ENCODE peak calls at places on chromosome 16, in four cellular contexts. One of them, this sample, is unnamed.

GRCh38 chr16:30418350-30419181 is 11.2 kb downstream of the ZNF771 start:
- DNase-seq in psoas muscle: no peak
- DNase-seq in heart left ventricle: no peak
- DNase-seq in PC-3: peak
- DNase-seq in this sample: no peak

GRCh38 chr16:63921737-63922136 is 1200.1 kb downstream of the CDH11 start:
- DNase-seq in heart left ventricle: no peak
- DNase-seq in PC-3: no peak
- DNase-seq in psoas muscle: no peak
- DNase-seq in this sample: no peak

GRCh38 chr16:64459821-64460220 is 662.0 kb downstream of the CDH11 start:
- DNase-seq in heart left ventricle: peak
- DNase-seq in PC-3: no peak
- DNase-seq in psoas muscle: no peak
- DNase-seq in this sample: peak

GRCh38 chr16:87465306-87465705 is 27.5 kb downstream of the ZCCHC14 start:
- DNase-seq in psoas muscle: peak
- DNase-seq in PC-3: peak
- DNase-seq in heart left ventricle: no peak
- DNase-seq in this sample: peak

GRCh38 chr16:3770530-3770929 is 53.2 kb upstream of the TRAP1 start:
- DNase-seq in psoas muscle: no peak
- DNase-seq in heart left ventricle: no peak
- DNase-seq in PC-3: peak
- DNase-seq in this sample: no peak

GRCh38 chr16:87334611-87335305 is 17.6 kb upstream of the C16orf95 start:
- DNase-seq in psoas muscle: peak
- DNase-seq in PC-3: no peak
- DNase-seq in heart left ventricle: peak
- DNase-seq in this sample: no peak

GRCh38 chr16:80899804-80900592 is 95.6 kb upstream of the CDYL2 start:
- DNase-seq in PC-3: peak
- DNase-seq in psoas muscle: peak
- DNase-seq in heart left ventricle: peak
- DNase-seq in this sample: peak

GRCh38 chr16:8346291-8346690 is 244.0 kb downstream of the TMEM114 start:
- DNase-seq in heart left ventricle: no peak
- DNase-seq in psoas muscle: no peak
- DNase-seq in PC-3: no peak
- DNase-seq in this sample: peak

GRCh38 chr16:72066747-72067146 is 3.7 kb downstream of the HPR start:
- DNase-seq in psoas muscle: no peak
- DNase-seq in heart left ventricle: no peak
- DNase-seq in PC-3: peak
- DNase-seq in this sample: peak

GRCh38 chr16:55817236-55817912 is 15.5 kb downstream of the CES1 start:
- DNase-seq in PC-3: no peak
- DNase-seq in heart left ventricle: no peak
- DNase-seq in psoas muscle: no peak
- DNase-seq in this sample: no peak

GRCh38 chr16:87828071-87828971 is 41.0 kb downstream of the SLC7A5 start:
- DNase-seq in PC-3: no peak
- DNase-seq in heart left ventricle: no peak
- DNase-seq in psoas muscle: no peak
- DNase-seq in this sample: no peak

GRCh38 chr16:47721016-47721673 is 260.0 kb downstream of the PHKB start:
- DNase-seq in heart left ventricle: no peak
- DNase-seq in psoas muscle: no peak
- DNase-seq in PC-3: peak
- DNase-seq in this sample: no peak

GRCh38 chr16:18062713-18063112 is 273.8 kb downstream of the NPIPA8 start:
- DNase-seq in psoas muscle: no peak
- DNase-seq in heart left ventricle: no peak
- DNase-seq in PC-3: no peak
- DNase-seq in this sample: no peak

GRCh38 chr16:56286819-56287218 is 95.5 kb downstream of the GNAO1 start:
- DNase-seq in psoas muscle: no peak
- DNase-seq in heart left ventricle: no peak
- DNase-seq in PC-3: no peak
- DNase-seq in this sample: no peak

GRCh38 chr16:19137201-19137601 is 23.4 kb downstream of the ITPRIPL2 start:
- DNase-seq in PC-3: peak
- DNase-seq in psoas muscle: no peak
- DNase-seq in heart left ventricle: no peak
- DNase-seq in this sample: no peak

GRCh38 chr16:9123871-9124270 is 32.4 kb downstream of the HAPSTR1 start:
- DNase-seq in heart left ventricle: peak
- DNase-seq in PC-3: peak
- DNase-seq in psoas muscle: peak
- DNase-seq in this sample: no peak

GRCh38 chr16:19384656-19385055 is 33.0 kb upstream of the TMC5 start:
- DNase-seq in PC-3: peak
- DNase-seq in psoas muscle: no peak
- DNase-seq in heart left ventricle: no peak
- DNase-seq in this sample: no peak

GRCh38 chr16:54034684-54035083 is 251.9 kb downstream of the IRX3 start:
- DNase-seq in heart left ventricle: no peak
- DNase-seq in PC-3: no peak
- DNase-seq in psoas muscle: no peak
- DNase-seq in this sample: peak

GRCh38 chr16:23061669-23062068 is 87.6 kb downstream of the USP31 start:
- DNase-seq in heart left ventricle: no peak
- DNase-seq in PC-3: no peak
- DNase-seq in psoas muscle: no peak
- DNase-seq in this sample: no peak

GRCh38 chr16:78122774-78123315 is 23.4 kb downstream of the WWOX start:
- DNase-seq in psoas muscle: no peak
- DNase-seq in PC-3: peak
- DNase-seq in heart left ventricle: no peak
- DNase-seq in this sample: peak

GRCh38 chr16:72715267-72715666 is 332.7 kb downstream of the ZFHX3 start:
- DNase-seq in psoas muscle: no peak
- DNase-seq in heart left ventricle: no peak
- DNase-seq in PC-3: peak
- DNase-seq in this sample: peak

GRCh38 chr16:67538666-67539101 is 10.1 kb downstream of the RIPOR1 start:
- DNase-seq in heart left ventricle: peak
- DNase-seq in psoas muscle: peak
- DNase-seq in PC-3: no peak
- DNase-seq in this sample: peak
- H3K4me3 ChIP-seq in heart left ventricle: peak
- H3K4me3 ChIP-seq in psoas muscle: peak
- H3K4me3 ChIP-seq in PC-3: no peak
- H3K4me3 ChIP-seq in this sample: peak

GRCh38 chr16:4945560-4946502 is 8.9 kb upstream of the PPL start:
- DNase-seq in PC-3: peak
- DNase-seq in psoas muscle: peak
- DNase-seq in heart left ventricle: no peak
- DNase-seq in this sample: no peak

GRCh38 chr16:4949986-4950385 is 8.1 kb upstream of the SEC14L5 start:
- DNase-seq in PC-3: no peak
- DNase-seq in psoas muscle: no peak
- DNase-seq in heart left ventricle: no peak
- DNase-seq in this sample: no peak

GRCh38 chr16:4948903-4949766 is 9.0 kb upstream of the SEC14L5 start:
- DNase-seq in PC-3: no peak
- DNase-seq in psoas muscle: no peak
- DNase-seq in heart left ventricle: no peak
- DNase-seq in this sample: no peak

GRCh38 chr16:4946917-4947316 is 10.0 kb upstream of the PPL start:
- DNase-seq in heart left ventricle: no peak
- DNase-seq in PC-3: no peak
- DNase-seq in psoas muscle: no peak
- DNase-seq in this sample: no peak

DNA sequence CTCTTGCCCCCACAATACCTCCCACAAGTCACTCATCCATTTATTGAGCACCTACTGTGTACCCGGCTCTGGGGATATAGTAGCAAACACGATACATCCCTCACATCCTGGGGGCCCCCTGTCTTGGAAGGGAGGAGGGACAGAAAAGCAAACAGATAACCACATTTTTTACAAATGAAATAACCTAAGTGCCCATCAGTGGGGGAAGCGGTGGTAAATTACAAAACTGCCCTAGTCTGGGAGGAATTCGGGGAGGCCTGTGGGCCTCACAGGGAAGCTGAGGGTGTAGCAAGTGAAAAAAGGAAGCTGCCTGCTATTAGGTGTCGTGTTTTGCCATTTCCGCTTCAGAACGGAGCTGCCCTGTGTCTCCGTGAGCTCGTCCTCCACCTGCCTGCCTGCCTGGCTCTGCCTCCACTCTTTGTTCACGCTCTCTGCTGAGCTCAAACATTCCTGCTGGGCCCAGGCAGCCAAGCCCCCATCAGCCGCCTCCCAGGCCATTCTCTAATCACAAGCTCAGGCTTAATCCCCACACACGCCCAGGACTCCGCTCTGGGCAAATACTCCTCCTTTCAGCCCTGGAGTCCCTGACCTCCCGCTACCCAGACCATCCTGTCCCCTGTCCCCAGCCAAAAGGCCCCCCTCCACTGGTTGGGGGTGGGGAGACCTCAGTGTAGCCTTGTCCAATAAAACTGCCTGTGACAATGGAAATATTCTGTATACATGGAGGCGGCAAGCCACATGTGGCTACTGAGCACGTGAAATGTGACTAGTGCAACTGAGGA is 10.2 kb upstream of the SEC14L5 start:
- DNase-seq in psoas muscle: no peak
- DNase-seq in PC-3: no peak
- DNase-seq in heart left ventricle: no peak
- DNase-seq in this sample: no peak
- TF ChIP-seq CTCF in psoas muscle: no peak
- TF ChIP-seq CTCF in PC-3: no peak
- TF ChIP-seq CTCF in heart left ventricle: no peak
- TF ChIP-seq CTCF in this sample: no peak

DNA sequence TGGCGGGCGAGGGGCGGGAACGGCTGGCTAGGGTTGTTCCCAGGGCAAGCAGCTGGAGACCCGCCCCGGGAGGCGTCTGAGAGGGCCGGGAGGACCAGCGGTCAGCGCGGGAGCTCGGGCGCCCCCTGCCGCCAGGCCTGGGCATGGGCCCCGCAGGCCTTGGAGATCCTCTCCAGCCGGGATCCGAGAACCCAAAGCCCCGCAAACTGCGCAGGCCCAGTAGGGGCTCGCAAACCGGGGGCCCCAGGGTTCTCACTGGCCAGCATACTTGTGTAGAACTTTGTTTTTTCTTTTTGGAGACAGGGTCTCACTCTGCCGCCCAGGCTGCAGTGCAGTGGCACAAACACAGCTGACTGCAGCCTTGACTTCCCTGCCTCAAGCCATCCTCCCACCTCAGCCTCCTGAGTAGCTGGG is 20.8 kb upstream of the ZNF423 start:
- DNase-seq in PC-3: peak
- DNase-seq in heart left ventricle: peak
- DNase-seq in psoas muscle: peak
- DNase-seq in this sample: peak
- H3K4me3 ChIP-seq in PC-3: no peak
- H3K4me3 ChIP-seq in heart left ventricle: peak
- H3K4me3 ChIP-seq in psoas muscle: peak
- H3K4me3 ChIP-seq in this sample: no peak

GRCh38 chr16:89918453-89919347 is at the start of gene MC1R:
- DNase-seq in PC-3: no peak
- DNase-seq in psoas muscle: peak
- DNase-seq in heart left ventricle: no peak
- DNase-seq in this sample: peak

GRCh38 chr16:89921131-89921698 is 1.9 kb upstream of the TUBB3 start:
- DNase-seq in heart left ventricle: no peak
- DNase-seq in PC-3: no peak
- DNase-seq in psoas muscle: no peak
- DNase-seq in this sample: no peak

GRCh38 chr16:89917773-89918452 is 749 bp upstream of the MC1R start:
- DNase-seq in heart left ventricle: peak
- DNase-seq in PC-3: peak
- DNase-seq in psoas muscle: peak
- DNase-seq in this sample: peak

GRCh38 chr16:89920723-89921122 is 2.1 kb downstream of the MC1R start:
- DNase-seq in PC-3: no peak
- DNase-seq in psoas muscle: no peak
- DNase-seq in heart left ventricle: no peak
- DNase-seq in this sample: no peak

GRCh38 chr16:89919535-89920406 is 1.1 kb downstream of the MC1R start:
- DNase-seq in psoas muscle: no peak
- DNase-seq in PC-3: no peak
- DNase-seq in heart left ventricle: no peak
- DNase-seq in this sample: no peak
- TF ChIP-seq CTCF in psoas muscle: no peak
- TF ChIP-seq CTCF in PC-3: no peak
- TF ChIP-seq CTCF in heart left ventricle: no peak
- TF ChIP-seq CTCF in this sample: no peak

GRCh38 chr16:24520983-24521382 is 18.4 kb upstream of the RBBP6 start:
- DNase-seq in psoas muscle: no peak
- DNase-seq in PC-3: peak
- DNase-seq in heart left ventricle: no peak
- DNase-seq in this sample: no peak

GRCh38 chr16:24515186-24515585 is 24.2 kb upstream of the RBBP6 start:
- DNase-seq in heart left ventricle: no peak
- DNase-seq in PC-3: no peak
- DNase-seq in psoas muscle: no peak
- DNase-seq in this sample: no peak

GRCh38 chr16:24514096-24514495 is 25.3 kb upstream of the RBBP6 start:
- DNase-seq in heart left ventricle: no peak
- DNase-seq in psoas muscle: no peak
- DNase-seq in PC-3: no peak
- DNase-seq in this sample: no peak

GRCh38 chr16:24518498-24518897 is 20.9 kb upstream of the RBBP6 start:
- DNase-seq in PC-3: no peak
- DNase-seq in psoas muscle: no peak
- DNase-seq in heart left ventricle: no peak
- DNase-seq in this sample: no peak

GRCh38 chr16:24516900-24517669 is 22.3 kb upstream of the RBBP6 start:
- DNase-seq in psoas muscle: peak
- DNase-seq in heart left ventricle: peak
- DNase-seq in PC-3: peak
- DNase-seq in this sample: peak
- H3K4me3 ChIP-seq in psoas muscle: peak
- H3K4me3 ChIP-seq in heart left ventricle: peak
- H3K4me3 ChIP-seq in PC-3: peak
- H3K4me3 ChIP-seq in this sample: no peak

GRCh38 chr16:709651-710499 is 4.3 kb upstream of the FBXL16 start:
- DNase-seq in heart left ventricle: no peak
- DNase-seq in psoas muscle: no peak
- DNase-seq in PC-3: peak
- DNase-seq in this sample: peak
- TF ChIP-seq CTCF in heart left ventricle: no peak
- TF ChIP-seq CTCF in psoas muscle: no peak
- TF ChIP-seq CTCF in PC-3: peak
- TF ChIP-seq CTCF in this sample: no peak

This sample was measured in fibroblast of pulmonary artery.